ENCODE peak calls at places on chromosomes 2 and 18, in five cellular contexts. G is cerebellar cortex, D is nephron progenitor cell, K is HTR-8/SVneo, E is EH. J is an unnamed sample.

GRCh38 chr2:7620255-7620654 is 703.0 kb downstream of the RNF144A start:
- DNase-seq in D (no peak), E (no peak), K (no peak), G (no peak), J (no peak)

GRCh38 chr2:187546762-187547333 is 7.4 kb downstream of the TFPI start:
- DNase-seq in K (no peak), G (no peak), D (no peak), E (peak), J (no peak)

GRCh38 chr18:56097561-56098095 is 509.6 kb upstream of the TCF4 start:
- DNase-seq in D (no peak), E (peak), G (peak), K (no peak), J (no peak)

GRCh38 chr18:45879681-45880655 is 54.5 kb downstream of the SIGLEC15 start:
- DNase-seq in D (peak), G (peak), E (peak), K (peak), J (peak)

GRCh38 chr2:121478996-121479735 is 51.5 kb upstream of the RNU4ATAC start:
- DNase-seq in E (peak), D (no peak), G (no peak), K (no peak), J (no peak)

GRCh38 chr2:230230087-230230486 is 4.6 kb downstream of the SP140 start:
- DNase-seq in G (peak), K (peak), D (no peak), E (peak), J (no peak)

GRCh38 chr2:130354135-130354420 is 1.8 kb upstream of the PTPN18 start:
- DNase-seq in D (no peak), G (no peak), E (peak), K (no peak), J (no peak)

GRCh38 chr18:49152885-49153284 is 202.1 kb upstream of the SMAD7 start:
- DNase-seq in G (no peak), K (no peak), D (no peak), E (no peak), J (no peak)

GRCh38 chr2:96140941-96141623 is 2.8 kb upstream of the ASTL start:
- DNase-seq in G (no peak), E (no peak), K (no peak), D (no peak), J (no peak)

GRCh38 chr18:51275712-51276473 is 78.4 kb upstream of the MEX3C start:
- DNase-seq in D (no peak), E (peak), K (no peak), G (peak), J (peak)

GRCh38 chr2:225479386-225479785 is 79.9 kb downstream of the NYAP2 start:
- DNase-seq in E (no peak), D (no peak), K (no peak), G (no peak), J (no peak)

J was measured in hepatocyte.